ENCODE peak calls at places on chromosome 2, in five cellular contexts. S, W, G, V and C are unnamed samples. For H3K36me3 and H3K4me1, the result is how much of the 10 kb centered on the place peaks cover.

GRCh38 chr2:98869868-98870267 is 66.2 kb downstream of the CRACDL start:
- DNase-seq in S (no peak), W (no peak), G (no peak), V (no peak), C (no peak)

GRCh38 chr2:96098900-96099590 is 17.3 kb downstream of the ADRA2B start:
- DNase-seq in S (peak), W (peak), G (peak), V (no peak), C (no peak)

GRCh38 chr2:225002039-225002655 is 40.1 kb downstream of the DOCK10 start:
- DNase-seq in S (peak), W (peak), G (peak), V (peak), C (peak)

GRCh38 chr2:72220170-72220569 is 72.5 kb upstream of the CYP26B1 start:
- DNase-seq in S (peak), W (no peak), G (no peak), V (no peak), C (no peak)

GRCh38 chr2:231204581-231204980 is 6.2 kb downstream of the ARMC9 start:
- DNase-seq in S (no peak), W (no peak), G (no peak), V (no peak), C (no peak)

GRCh38 chr2:143885461-143885860 is 634.5 kb downstream of the ZEB2 start:
- DNase-seq in S (no peak), W (no peak), G (no peak), V (no peak), C (no peak)

GRCh38 chr2:119425620-119426395 is 5.8 kb upstream of the TMEM37 start:
- DNase-seq in S (no peak), W (no peak), G (no peak), V (no peak), C (no peak)

GRCh38 chr2:163752252-163752651 is 16.4 kb upstream of the FIGN start:
- DNase-seq in S (no peak), W (no peak), G (no peak), V (no peak), C (no peak)

GRCh38 chr2:235314371-235314915 is 179.4 kb upstream of the AGAP1 start:
- DNase-seq in S (no peak), W (no peak), G (no peak), V (no peak), C (no peak)

GRCh38 chr2:9423922-9424272 is 443 bp downstream of the CPSF3 start:
- DNase-seq in S (no peak), W (no peak), G (no peak), V (no peak), C (no peak)

GRCh38 chr2:238518127-238518827 is 91.5 kb downstream of the ASB1 start:
- DNase-seq in S (no peak), W (no peak), G (no peak), V (no peak), C (no peak)

GRCh38 chr2:96273763-96274162 is 7.7 kb downstream of the CIAO1 start:
- DNase-seq in S (no peak), W (no peak), G (no peak), V (no peak), C (no peak)

GRCh38 chr2:25521665-25522387 is 151.6 kb downstream of the DTNB start:
- DNase-seq in S (peak), W (peak), G (no peak), V (peak), C (no peak)

GRCh38 chr2:39494784-39495251 is 57.7 kb upstream of the MAP4K3 start:
- DNase-seq in S (no peak), W (peak), G (no peak), V (no peak), C (no peak)

GRCh38 chr2:232543491-232543890 is 4.0 kb downstream of the CHRNG start:
- DNase-seq in S (no peak), W (no peak), G (no peak), V (no peak), C (no peak)

GRCh38 chr2:206113148-206113547 is 27.2 kb upstream of the INO80D start:
- DNase-seq in S (no peak), W (no peak), G (no peak), V (no peak), C (no peak)

GRCh38 chr2:37923308-37924055 is 1.6 kb upstream of the RMDN2 start:
- DNase-seq in S (no peak), W (no peak), G (no peak), V (no peak), C (no peak)

GRCh38 chr2:99707592-99707991 is 217.8 kb upstream of the REV1 start:
- DNase-seq in S (no peak), W (no peak), G (no peak), V (no peak), C (no peak)

GRCh38 chr2:207930747-207931146 is 94.6 kb downstream of the PLEKHM3 start:
- DNase-seq in S (no peak), W (no peak), G (no peak), V (no peak), C (no peak)

GRCh38 chr2:121475811-121476571 is 54.7 kb upstream of the RNU4ATAC start:
- DNase-seq in S (no peak), W (no peak), G (no peak), V (no peak), C (no peak)

GRCh38 chr2:231359484-231359883 is 36.0 kb upstream of the B3GNT7 start:
- DNase-seq in S (no peak), W (no peak), G (peak), V (no peak), C (no peak)

GRCh38 chr2:86249176-86249842 is 50.1 kb downstream of the MRPL35 start:
- DNase-seq in S (no peak), W (peak), G (peak), V (no peak), C (peak)

GRCh38 chr2:43461461-43462073 is 134.3 kb downstream of the THADA start:
- DNase-seq in S (no peak), W (no peak), G (no peak), V (no peak), C (no peak)

GRCh38 chr2:43088148-43089073 is 138.0 kb downstream of the ZFP36L2 start:
- DNase-seq in S (no peak), W (no peak), G (no peak), V (no peak), C (no peak)

GRCh38 chr2:129775941-129776653 is 203.4 kb upstream of the RAB6C start:
- DNase-seq in S (no peak), W (no peak), G (no peak), V (no peak), C (no peak)

GRCh38 chr2:46134531-46135229 is 162.5 kb upstream of the EPAS1 start:
- DNase-seq in S (no peak), W (peak), G (no peak), V (no peak), C (no peak)

GRCh38 chr2:239291505-239292350 is 109.1 kb downstream of the HDAC4 start:
- DNase-seq in S (no peak), W (no peak), G (peak), V (no peak), C (no peak)

GRCh38 chr2:70454936-70455544 is 98.6 kb downstream of the TGFA start:
- DNase-seq in S (no peak), W (no peak), G (no peak), V (no peak), C (no peak)

GRCh38 chr2:240134956-240135520 is 1.1 kb downstream of the COPS9 start:
- DNase-seq in S (no peak), W (no peak), G (no peak), V (no peak), C (no peak)

GRCh38 chr2:178767099-178768060 is 39.8 kb downstream of the TTN start:
- DNase-seq in S (no peak), W (no peak), G (no peak), V (no peak), C (no peak)

GRCh38 chr2:65662654-65663432 is 230.4 kb upstream of the SPRED2 start:
- DNase-seq in S (no peak), W (peak), G (no peak), V (no peak), C (no peak)

GRCh38 chr2:157439792-157440186 is 4.1 kb downstream of the CYTIP start:
- DNase-seq in S (no peak), W (no peak), G (no peak), V (no peak), C (no peak)

GRCh38 chr2:129716781-129717559 is 262.5 kb upstream of the RAB6C start:
- DNase-seq in S (no peak), W (no peak), G (no peak), V (no peak), C (no peak)

GRCh38 chr2:48812376-48812775 is 56.9 kb upstream of the LHCGR start:
- DNase-seq in S (no peak), W (no peak), G (no peak), V (no peak), C (no peak)

GRCh38 chr2:12501469-12502147 is 215.1 kb upstream of the TRIB2 start:
- DNase-seq in S (no peak), W (peak), G (no peak), V (peak), C (no peak)

GRCh38 chr2:195477248-195477995 is 179.6 kb upstream of the SLC39A10 start:
- DNase-seq in S (no peak), W (no peak), G (no peak), V (no peak), C (no peak)

GRCh38 chr2:15890936-15891905 is 49.1 kb upstream of the MYCN start:
- DNase-seq in S (peak), W (no peak), G (no peak), V (no peak), C (no peak)

DNA sequence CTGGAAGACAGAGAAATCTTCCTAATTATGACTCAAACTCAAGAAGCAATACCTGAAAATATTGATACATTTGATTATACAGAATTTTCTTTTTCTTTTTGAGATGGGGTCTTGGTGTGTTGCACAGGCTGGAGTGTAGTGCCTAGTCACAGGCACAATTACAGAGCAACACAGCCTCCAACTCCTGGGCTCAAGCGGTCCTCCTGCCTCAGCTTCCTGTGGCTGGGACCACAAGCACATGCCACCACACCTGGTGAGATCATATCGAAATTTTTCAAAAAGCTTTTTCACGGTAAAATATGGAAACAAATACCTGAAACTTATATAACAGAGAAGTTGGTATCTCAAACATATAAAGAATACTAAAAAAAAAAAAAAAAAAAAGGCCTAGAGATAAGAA is 27.9 kb downstream of the TGFBRAP1 start:
- DNase-seq in S (no peak), W (no peak), G (no peak), V (no peak), C (no peak)
- H3K36me3 ChIP-seq in S (under half), W (under half), G (under half), V (under half), C (under half)

DNA sequence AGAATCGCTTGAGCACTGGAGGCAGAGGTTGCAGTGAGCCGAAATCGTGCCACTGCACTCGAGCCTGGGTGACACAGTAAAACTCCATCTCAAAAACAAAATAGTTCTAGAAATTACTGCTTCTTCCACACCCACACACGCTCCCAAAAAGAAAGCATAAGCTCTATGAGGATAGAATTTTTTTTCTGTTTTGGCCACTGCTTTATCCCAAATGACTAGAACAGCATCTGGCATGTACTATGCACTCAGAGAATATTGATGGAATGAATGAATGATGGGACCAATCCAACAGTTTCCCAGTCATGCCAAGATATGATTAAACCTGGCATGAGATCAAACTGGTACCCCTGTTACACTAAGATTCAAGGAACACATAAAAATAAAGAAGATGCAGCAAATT is 455.4 kb upstream of the CHAC2 start:
- DNase-seq in S (no peak), W (no peak), G (no peak), V (no peak), C (no peak)
- H3K27ac ChIP-seq in S (no peak), W (no peak), G (no peak), V (no peak), C (no peak)

DNA sequence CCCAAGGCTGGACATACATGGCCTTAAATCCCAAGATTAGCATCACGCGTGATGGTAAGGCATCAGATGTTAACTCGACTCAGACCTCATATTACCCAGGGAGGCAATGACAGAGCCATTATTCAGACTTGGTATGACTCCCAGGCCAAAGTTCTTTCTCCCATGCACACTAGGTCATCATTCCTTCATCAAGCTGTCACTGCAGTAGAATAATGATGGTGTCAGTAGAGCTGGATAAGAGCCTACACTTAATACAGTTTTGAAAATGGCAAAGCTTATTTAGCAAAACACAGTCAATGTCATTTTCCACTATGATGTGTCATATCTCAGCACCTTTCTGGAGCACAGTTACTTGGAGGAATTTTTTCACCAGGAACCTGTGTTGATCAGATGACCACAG is 663.3 kb downstream of the SUCLG1 start:
- DNase-seq in S (no peak), W (no peak), G (no peak), V (no peak), C (no peak)
- H3K4me1 ChIP-seq in S (under half), W (under half), G (under half), V (under half), C (under half)

GRCh38 chr2:100857915-100858314 is 38.0 kb downstream of the NPAS2 start:
- DNase-seq in S (no peak), W (no peak), G (no peak), V (no peak), C (no peak)

GRCh38 chr2:100857341-100857740 is 37.4 kb downstream of the NPAS2 start:
- DNase-seq in S (no peak), W (no peak), G (no peak), V (no peak), C (no peak)

GRCh38 chr2:100862081-100862480 is 42.1 kb downstream of the NPAS2 start:
- DNase-seq in S (no peak), W (no peak), G (no peak), V (no peak), C (no peak)

GRCh38 chr2:100859902-100860301 is 40.0 kb downstream of the NPAS2 start:
- DNase-seq in S (no peak), W (no peak), G (no peak), V (no peak), C (no peak)

GRCh38 chr2:100861340-100861739 is 41.4 kb downstream of the NPAS2 start:
- DNase-seq in S (no peak), W (no peak), G (no peak), V (no peak), C (no peak)
- H3K36me3 ChIP-seq in S (under half), W (under half), G (under half), V (under half), C (under half)

GRCh38 chr2:44615950-44616518 is 254.3 kb downstream of the CAMKMT start:
- DNase-seq in S (no peak), W (no peak), G (no peak), V (no peak), C (no peak)
- H3K27ac ChIP-seq in S (no peak), W (no peak), G (no peak), V (no peak), C (no peak)

DNA sequence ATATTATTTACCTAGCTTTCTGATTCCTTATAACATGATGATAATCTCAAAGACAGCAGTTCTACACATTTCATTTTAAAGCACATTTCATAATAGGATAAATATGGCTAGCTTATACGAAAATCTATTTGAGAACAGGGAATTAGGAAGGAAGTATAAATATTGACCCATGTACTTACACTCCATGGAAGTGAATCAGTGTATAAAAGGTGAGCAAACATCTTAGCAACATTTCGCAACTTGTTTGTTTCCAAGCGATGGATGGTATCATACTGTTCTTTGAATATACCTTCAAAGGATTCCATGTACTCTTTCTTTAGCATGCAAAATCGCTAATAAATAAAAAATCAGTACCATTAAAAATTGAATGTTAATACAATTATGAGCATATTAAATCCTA is 53.1 kb downstream of the CWC22 start:
- DNase-seq in S (no peak), W (no peak), G (no peak), V (no peak), C (no peak)
- H3K4me1 ChIP-seq in S (under half), W (under half), G (under half), V (under half), C (under half)

GRCh38 chr2:75541430-75541829 is 19.3 kb downstream of the EVA1A start:
- DNase-seq in S (no peak), W (no peak), G (no peak), V (no peak), C (no peak)
- H3K36me3 ChIP-seq in S (under half), W (under half), G (under half), V (under half), C (under half)